ENCODE peak calls at places on chromosomes 1 and 21, in seven cellular contexts. One of them, this sample, is unnamed.
A peak's percentile ranks its signal among the peaks of the same experiment; 100 is the strongest.

GRCh38 chr1:2196901-2197638 is 2.5 kb upstream of the FAAP20 start:
- DNase-seq in stimulated activated CD4-positive, alpha-beta T cell treated with anti-CD3 and anti-CD28 coated beads, TNF-alpha, amount 100 ng/mL, for 4 hours: no peak
- DNase-seq in activated CD8-positive, alpha-beta memory T cell treated with anti-CD3 and anti-CD28 coated beads for 4 hours: no peak
- DNase-seq in amniotic stem cell: no peak
- DNase-seq in HS-5: no peak
- DNase-seq in lower lobe of right lung: no peak
- DNase-seq in left colon: no peak
- DNase-seq in this sample: no peak

GRCh38 chr1:177710973-177711372 is 258.9 kb downstream of the SEC16B start:
- DNase-seq in stimulated activated CD4-positive, alpha-beta T cell treated with anti-CD3 and anti-CD28 coated beads, TNF-alpha, amount 100 ng/mL, for 4 hours: no peak
- DNase-seq in activated CD8-positive, alpha-beta memory T cell treated with anti-CD3 and anti-CD28 coated beads for 4 hours: no peak
- DNase-seq in amniotic stem cell: no peak
- DNase-seq in HS-5: no peak
- DNase-seq in lower lobe of right lung: no peak
- DNase-seq in left colon: no peak
- DNase-seq in this sample: no peak

GRCh38 chr1:67726224-67726623 is 41.2 kb downstream of the GADD45A start:
- DNase-seq in stimulated activated CD4-positive, alpha-beta T cell treated with anti-CD3 and anti-CD28 coated beads, TNF-alpha, amount 100 ng/mL, for 4 hours: no peak
- DNase-seq in activated CD8-positive, alpha-beta memory T cell treated with anti-CD3 and anti-CD28 coated beads for 4 hours: no peak
- DNase-seq in amniotic stem cell: no peak
- DNase-seq in HS-5: peak; percentile 77
- DNase-seq in lower lobe of right lung: no peak
- DNase-seq in left colon: no peak
- DNase-seq in this sample: no peak

GRCh38 chr1:245859510-245860114 is 647.5 kb downstream of the SMYD3 start:
- DNase-seq in stimulated activated CD4-positive, alpha-beta T cell treated with anti-CD3 and anti-CD28 coated beads, TNF-alpha, amount 100 ng/mL, for 4 hours: no peak
- DNase-seq in activated CD8-positive, alpha-beta memory T cell treated with anti-CD3 and anti-CD28 coated beads for 4 hours: no peak
- DNase-seq in amniotic stem cell: no peak
- DNase-seq in HS-5: no peak
- DNase-seq in lower lobe of right lung: no peak
- DNase-seq in left colon: no peak
- DNase-seq in this sample: no peak

GRCh38 chr1:99579691-99580171 is 66.2 kb upstream of the PALMD start:
- DNase-seq in stimulated activated CD4-positive, alpha-beta T cell treated with anti-CD3 and anti-CD28 coated beads, TNF-alpha, amount 100 ng/mL, for 4 hours: no peak
- DNase-seq in activated CD8-positive, alpha-beta memory T cell treated with anti-CD3 and anti-CD28 coated beads for 4 hours: no peak
- DNase-seq in amniotic stem cell: no peak
- DNase-seq in HS-5: no peak
- DNase-seq in lower lobe of right lung: no peak
- DNase-seq in left colon: no peak
- DNase-seq in this sample: no peak

GRCh38 chr21:14889080-14889805 is 175.6 kb downstream of the NRIP1 start:
- DNase-seq in stimulated activated CD4-positive, alpha-beta T cell treated with anti-CD3 and anti-CD28 coated beads, TNF-alpha, amount 100 ng/mL, for 4 hours: no peak
- DNase-seq in activated CD8-positive, alpha-beta memory T cell treated with anti-CD3 and anti-CD28 coated beads for 4 hours: no peak
- DNase-seq in amniotic stem cell: no peak
- DNase-seq in HS-5: no peak
- DNase-seq in lower lobe of right lung: no peak
- DNase-seq in left colon: peak; percentile 36
- DNase-seq in this sample: no peak

GRCh38 chr1:47819503-47819888 is 177.7 kb downstream of the TRABD2B start:
- DNase-seq in stimulated activated CD4-positive, alpha-beta T cell treated with anti-CD3 and anti-CD28 coated beads, TNF-alpha, amount 100 ng/mL, for 4 hours: no peak
- DNase-seq in activated CD8-positive, alpha-beta memory T cell treated with anti-CD3 and anti-CD28 coated beads for 4 hours: no peak
- DNase-seq in amniotic stem cell: no peak
- DNase-seq in HS-5: no peak
- DNase-seq in lower lobe of right lung: no peak
- DNase-seq in left colon: no peak
- DNase-seq in this sample: no peak

GRCh38 chr1:13749543-13750307 is 49.7 kb downstream of the PRDM2 start:
- DNase-seq in stimulated activated CD4-positive, alpha-beta T cell treated with anti-CD3 and anti-CD28 coated beads, TNF-alpha, amount 100 ng/mL, for 4 hours: no peak
- DNase-seq in activated CD8-positive, alpha-beta memory T cell treated with anti-CD3 and anti-CD28 coated beads for 4 hours: no peak
- DNase-seq in amniotic stem cell: no peak
- DNase-seq in HS-5: no peak
- DNase-seq in lower lobe of right lung: peak; percentile 87
- DNase-seq in left colon: peak; percentile 75
- DNase-seq in this sample: peak; percentile 67

GRCh38 chr1:240705584-240705983 is 93.6 kb upstream of the GREM2 start:
- DNase-seq in stimulated activated CD4-positive, alpha-beta T cell treated with anti-CD3 and anti-CD28 coated beads, TNF-alpha, amount 100 ng/mL, for 4 hours: no peak
- DNase-seq in activated CD8-positive, alpha-beta memory T cell treated with anti-CD3 and anti-CD28 coated beads for 4 hours: no peak
- DNase-seq in amniotic stem cell: peak; percentile 54
- DNase-seq in HS-5: no peak
- DNase-seq in lower lobe of right lung: no peak
- DNase-seq in left colon: no peak
- DNase-seq in this sample: no peak

GRCh38 chr1:214551436-214552173 is at the start of gene PTPN14:
- DNase-seq in stimulated activated CD4-positive, alpha-beta T cell treated with anti-CD3 and anti-CD28 coated beads, TNF-alpha, amount 100 ng/mL, for 4 hours: no peak
- DNase-seq in activated CD8-positive, alpha-beta memory T cell treated with anti-CD3 and anti-CD28 coated beads for 4 hours: no peak
- DNase-seq in amniotic stem cell: peak; percentile 98
- DNase-seq in HS-5: peak; percentile 82
- DNase-seq in lower lobe of right lung: peak; percentile 90
- DNase-seq in left colon: peak; percentile 79
- DNase-seq in this sample: peak; percentile 90

GRCh38 chr1:8816831-8817412 is 518 bp downstream of the RERE start:
- DNase-seq in stimulated activated CD4-positive, alpha-beta T cell treated with anti-CD3 and anti-CD28 coated beads, TNF-alpha, amount 100 ng/mL, for 4 hours: no peak
- DNase-seq in activated CD8-positive, alpha-beta memory T cell treated with anti-CD3 and anti-CD28 coated beads for 4 hours: peak; percentile 2
- DNase-seq in amniotic stem cell: no peak
- DNase-seq in HS-5: no peak
- DNase-seq in lower lobe of right lung: peak; percentile 56
- DNase-seq in left colon: peak; percentile 49
- DNase-seq in this sample: peak; percentile 27

GRCh38 chr1:205065666-205066065 is 18.6 kb downstream of the TMEM81 start:
- DNase-seq in stimulated activated CD4-positive, alpha-beta T cell treated with anti-CD3 and anti-CD28 coated beads, TNF-alpha, amount 100 ng/mL, for 4 hours: no peak
- DNase-seq in activated CD8-positive, alpha-beta memory T cell treated with anti-CD3 and anti-CD28 coated beads for 4 hours: no peak
- DNase-seq in amniotic stem cell: no peak
- DNase-seq in HS-5: no peak
- DNase-seq in lower lobe of right lung: no peak
- DNase-seq in left colon: no peak
- DNase-seq in this sample: no peak

GRCh38 chr21:36735201-36735515 is 36.2 kb downstream of the SIM2 start:
- DNase-seq in stimulated activated CD4-positive, alpha-beta T cell treated with anti-CD3 and anti-CD28 coated beads, TNF-alpha, amount 100 ng/mL, for 4 hours: no peak
- DNase-seq in activated CD8-positive, alpha-beta memory T cell treated with anti-CD3 and anti-CD28 coated beads for 4 hours: no peak
- DNase-seq in amniotic stem cell: no peak
- DNase-seq in HS-5: no peak
- DNase-seq in lower lobe of right lung: no peak
- DNase-seq in left colon: no peak
- DNase-seq in this sample: no peak

GRCh38 chr1:29123871-29124365 is at the start of gene TMEM200B:
- DNase-seq in stimulated activated CD4-positive, alpha-beta T cell treated with anti-CD3 and anti-CD28 coated beads, TNF-alpha, amount 100 ng/mL, for 4 hours: no peak
- DNase-seq in activated CD8-positive, alpha-beta memory T cell treated with anti-CD3 and anti-CD28 coated beads for 4 hours: no peak
- DNase-seq in amniotic stem cell: no peak
- DNase-seq in HS-5: no peak
- DNase-seq in lower lobe of right lung: no peak
- DNase-seq in left colon: no peak
- DNase-seq in this sample: no peak

GRCh38 chr1:156684227-156684782 is 7.1 kb upstream of the NES start:
- DNase-seq in stimulated activated CD4-positive, alpha-beta T cell treated with anti-CD3 and anti-CD28 coated beads, TNF-alpha, amount 100 ng/mL, for 4 hours: no peak
- DNase-seq in activated CD8-positive, alpha-beta memory T cell treated with anti-CD3 and anti-CD28 coated beads for 4 hours: no peak
- DNase-seq in amniotic stem cell: no peak
- DNase-seq in HS-5: peak; percentile 69
- DNase-seq in lower lobe of right lung: no peak
- DNase-seq in left colon: no peak
- DNase-seq in this sample: no peak

GRCh38 chr1:111907321-111907720 is 82.1 kb downstream of the KCND3 start:
- DNase-seq in stimulated activated CD4-positive, alpha-beta T cell treated with anti-CD3 and anti-CD28 coated beads, TNF-alpha, amount 100 ng/mL, for 4 hours: no peak
- DNase-seq in activated CD8-positive, alpha-beta memory T cell treated with anti-CD3 and anti-CD28 coated beads for 4 hours: no peak
- DNase-seq in amniotic stem cell: no peak
- DNase-seq in HS-5: no peak
- DNase-seq in lower lobe of right lung: no peak
- DNase-seq in left colon: no peak
- DNase-seq in this sample: no peak

This sample was measured in stomach.